ENCODE peak calls at places on chromosomes 13 and 19, in ten cellular contexts. D is head of caudate nucleus; E is effector memory CD4-positive, alpha-beta T cell; R is amygdala; H is NCI-H774; G is nucleus accumbens; V is HTR-8/SVneo; O is cardiac muscle cell; A is astrocyte of the spinal cord; P is non-pigmented ciliary epithelial cell. M is an unnamed sample.
A peak's percentile ranks its signal among the peaks of the same experiment; 100 is the strongest.

GRCh38 chr13:24625870-24626419 is 54.3 kb upstream of the ATP12A start:
- DNase-seq in E (no peak), G (no peak), A (no peak), D (no peak), H (no peak), V (no peak), O (no peak), P (no peak), R (no peak), M (no peak)

GRCh38 chr19:35712529-35712909 is 5.3 kb upstream of the KMT2B start:
- DNase-seq in A (no peak), P (no peak), G (no peak), D (no peak), O (no peak), R (no peak), V (no peak), H (no peak), E (no peak), M (no peak)

GRCh38 chr19:10672529-10673150 is 18.5 kb downstream of the ILF3 start:
- DNase-seq in V (no peak), H (no peak), A (no peak), R (no peak), E (no peak), O (peak; percentile 15), P (no peak), G (no peak), D (no peak), M (no peak)

GRCh38 chr13:50529154-50529882 is 314.2 kb downstream of the DLEU7 start:
- DNase-seq in O (peak; percentile 92), D (peak; percentile 75), P (peak; percentile 83), A (peak; percentile 94), H (no peak), V (no peak), G (peak; percentile 58), R (peak; percentile 55), E (no peak), M (peak; percentile 76)

GRCh38 chr19:42433503-42434260 is 6.5 kb upstream of the LIPE start:
- DNase-seq in O (peak; percentile 83), G (peak; percentile 64), H (no peak), R (peak; percentile 20), V (peak; percentile 70), A (peak; percentile 16), P (no peak), E (peak; percentile 43), D (peak; percentile 83), M (no peak)

GRCh38 chr19:6216996-6217751 is 62.6 kb downstream of the MLLT1 start:
- DNase-seq in D (no peak), P (no peak), R (no peak), A (peak; percentile 49), O (peak; percentile 87), V (no peak), G (peak; percentile 23), H (no peak), E (no peak), M (no peak)

GRCh38 chr19:49799271-49799797 is 13.8 kb downstream of the FUZ start:
- DNase-seq in P (no peak), H (no peak), V (no peak), R (no peak), A (no peak), O (no peak), G (no peak), D (no peak), E (no peak), M (no peak)

GRCh38 chr13:81480634-81481033 is 1139.7 kb upstream of the SPRY2 start:
- DNase-seq in P (no peak), E (no peak), A (no peak), O (no peak), H (no peak), R (no peak), D (no peak), G (no peak), V (no peak), M (no peak)

GRCh38 chr19:7618771-7619510 is 10.4 kb downstream of the XAB2 start:
- DNase-seq in D (no peak), E (no peak), V (no peak), O (no peak), P (no peak), A (no peak), R (no peak), G (no peak), H (no peak), M (no peak)

GRCh38 chr13:40666905-40667621 is 622 bp upstream of the FOXO1 start:
- DNase-seq in E (no peak), H (no peak), V (no peak), D (peak; percentile 34), R (no peak), G (no peak), O (no peak), A (no peak), P (no peak), M (no peak)

GRCh38 chr19:5170329-5170745 is 170.3 kb downstream of the PTPRS start:
- DNase-seq in H (no peak), P (no peak), R (no peak), O (no peak), E (no peak), D (no peak), V (no peak), G (no peak), A (no peak), M (no peak)

GRCh38 chr19:9431475-9431874 is 3.9 kb downstream of the ZNF266 start:
- DNase-seq in R (no peak), P (no peak), A (peak; percentile 13), D (no peak), H (no peak), O (peak; percentile 49), G (no peak), V (peak; percentile 7), E (no peak), M (no peak)

GRCh38 chr13:110518571-110518970 is 43.0 kb downstream of the RAB20 start:
- DNase-seq in V (no peak), A (no peak), D (no peak), P (no peak), O (no peak), R (no peak), G (no peak), E (no peak), H (no peak), M (no peak)

GRCh38 chr19:18100710-18101109 is 3.1 kb downstream of the MAST3 start:
- DNase-seq in V (no peak), G (peak; percentile 20), P (no peak), O (no peak), H (no peak), A (no peak), D (peak; percentile 57), E (no peak), R (peak; percentile 27), M (no peak)

GRCh38 chr19:49200238-49200862 is 42.8 kb downstream of the TRPM4 start:
- DNase-seq in R (no peak), V (no peak), H (no peak), D (no peak), E (no peak), P (no peak), G (no peak), A (no peak), O (no peak), M (no peak)

GRCh38 chr13:59111711-59112110 is 1052.0 kb downstream of the DIAPH3 start:
- DNase-seq in R (no peak), D (no peak), G (no peak), V (peak; percentile 10), A (peak; percentile 87), H (no peak), O (peak; percentile 87), P (peak; percentile 62), E (no peak), M (no peak)

GRCh38 chr19:4375620-4376228 is 24.6 kb downstream of the SH3GL1 start:
- DNase-seq in O (peak; percentile 86), A (peak; percentile 66), E (no peak), H (no peak), P (no peak), V (no peak), R (peak; percentile 27), D (peak; percentile 53), G (peak; percentile 47), M (no peak)

GRCh38 chr19:51808333-51808986 is 13.5 kb downstream of the FPR3 start:
- DNase-seq in O (peak; percentile 87), R (no peak), P (no peak), D (no peak), G (no peak), A (peak; percentile 18), V (peak; percentile 25), H (no peak), E (no peak), M (no peak)

GRCh38 chr13:25213716-25214115 is 41.6 kb upstream of the AMER2 start:
- DNase-seq in R (no peak), O (no peak), V (no peak), D (no peak), P (no peak), G (no peak), E (no peak), H (no peak), A (no peak), M (no peak)

GRCh38 chr13:30376426-30377311 is 45.6 kb upstream of the UBE2L5 start:
- DNase-seq in V (no peak), A (no peak), E (peak; percentile 67), D (no peak), P (no peak), O (no peak), H (no peak), R (no peak), G (no peak), M (no peak)

GRCh38 chr13:31029129-31029528 is 96.7 kb downstream of the TEX26 start:
- DNase-seq in E (no peak), A (no peak), V (no peak), P (no peak), R (no peak), D (no peak), G (no peak), O (no peak), H (no peak), M (no peak)

GRCh38 chr13:50686547-50686946 is 156.9 kb downstream of the DLEU7 start:
- DNase-seq in V (no peak), E (no peak), A (no peak), O (no peak), D (no peak), G (no peak), P (no peak), R (no peak), H (no peak), M (no peak)

GRCh38 chr19:50759886-50760285 is 10.4 kb upstream of the GPR32 start:
- DNase-seq in V (peak; percentile 39), G (no peak), A (no peak), D (no peak), E (no peak), H (no peak), O (peak; percentile 30), R (no peak), P (no peak), M (no peak)

GRCh38 chr19:7718668-7719067 is 13.2 kb downstream of the CLEC4G start:
- DNase-seq in H (no peak), A (no peak), D (no peak), O (no peak), P (no peak), V (no peak), E (no peak), G (no peak), R (no peak), M (no peak)

GRCh38 chr13:32426191-32426980 is 1.5 kb downstream of the N4BP2L1 start:
- DNase-seq in H (no peak), V (no peak), G (no peak), E (peak; percentile 8), P (no peak), D (peak; percentile 11), O (no peak), R (no peak), A (no peak), M (no peak)

GRCh38 chr13:68588623-68589022 is 1358.5 kb upstream of the PCDH9 start:
- DNase-seq in O (no peak), V (no peak), D (no peak), A (no peak), E (no peak), P (no peak), R (no peak), G (no peak), H (no peak), M (no peak)

GRCh38 chr13:30000373-30000770 is 150.0 kb upstream of the UBL3 start:
- DNase-seq in G (no peak), V (no peak), D (no peak), A (no peak), H (no peak), P (no peak), R (no peak), O (no peak), E (no peak), M (no peak)

GRCh38 chr13:85266331-85266730 is 532.9 kb downstream of the SLITRK6 start:
- DNase-seq in D (no peak), O (no peak), V (no peak), H (no peak), R (no peak), E (no peak), P (no peak), A (no peak), G (no peak), M (no peak)

M was measured in substantia nigra.